ENCODE peak calls at places on chromosomes 6 and 20, in nine cellular contexts. F is Panc1, X is breast epithelium, Z is vagina, P is suprapubic skin, E is GM12878, Y is sigmoid colon, S is transverse colon, Q is HCT116. V is an unnamed sample.

GRCh38 chr6:41655706-41656668 is 17.7 kb downstream of the MDFI start:
- DNase-seq in F (no peak), X (no peak), Z (no peak), P (no peak), E (no peak), Y (peak; percentile 54), S (no peak), Q (no peak), V (no peak)

GRCh38 chr6:128131036-128131435 is 230.2 kb upstream of the THEMIS start:
- DNase-seq in F (no peak), X (no peak), Z (no peak), P (no peak), E (no peak), Y (no peak), S (no peak), Q (no peak), V (no peak)

GRCh38 chr6:130713144-130713543 is 114.1 kb upstream of the SMLR1 start:
- DNase-seq in F (no peak), X (no peak), Z (no peak), P (no peak), E (no peak), Y (no peak), S (no peak), Q (no peak), V (no peak)

GRCh38 chr6:91149246-91149645 is 562.4 kb upstream of the MAP3K7 start:
- DNase-seq in F (no peak), X (no peak), Z (no peak), P (no peak), E (no peak), Y (no peak), S (no peak), Q (no peak), V (no peak)

GRCh38 chr6:100001915-100002388 is 7.9 kb upstream of the MCHR2 start:
- DNase-seq in F (peak; percentile 55), X (no peak), Z (no peak), P (no peak), E (no peak), Y (no peak), S (peak; percentile 18), Q (peak; percentile 29), V (peak; percentile 60)

GRCh38 chr6:2129076-2129695 is 116.2 kb downstream of the GMDS start:
- DNase-seq in F (no peak), X (no peak), Z (no peak), P (no peak), E (peak; percentile 43), Y (no peak), S (no peak), Q (no peak), V (no peak)

GRCh38 chr20:63682384-63683139 is 13.9 kb upstream of the TNFRSF6B start:
- DNase-seq in F (peak; percentile 96), X (peak; percentile 72), Z (no peak), P (peak; percentile 83), E (no peak), Y (peak; percentile 92), S (peak; percentile 53), Q (peak; percentile 97), V (peak; percentile 82)

GRCh38 chr6:55833284-55833683 is 42.1 kb downstream of the BMP5 start:
- DNase-seq in F (no peak), X (no peak), Z (no peak), P (no peak), E (no peak), Y (no peak), S (no peak), Q (no peak), V (no peak)

GRCh38 chr6:167152858-167153257 is 4.9 kb downstream of the GPR31 start:
- DNase-seq in F (no peak), X (no peak), Z (no peak), P (no peak), E (peak; percentile 57), Y (no peak), S (no peak), Q (no peak), V (no peak)

GRCh38 chr20:50346372-50347347 is 156.0 kb downstream of the CEBPB start:
- DNase-seq in F (no peak), X (peak; percentile 93), Z (no peak), P (peak; percentile 92), E (no peak), Y (peak; percentile 97), S (peak; percentile 83), Q (no peak), V (peak; percentile 87)

GRCh38 chr20:57481281-57481711 is 43.6 kb downstream of the CTCFL start:
- DNase-seq in F (no peak), X (no peak), Z (no peak), P (peak; percentile 41), E (no peak), Y (no peak), S (no peak), Q (no peak), V (no peak)
- TF ChIP-seq POLR2AphosphoS5 in F (no peak), X (no peak), Z (no peak), P (no peak), E (peak; percentile 71), Y (no peak), S (no peak), Q (no peak), V (no peak)

GRCh38 chr6:13717787-13718458 is 6.3 kb upstream of the RANBP9 start:
- DNase-seq in F (no peak), X (no peak), Z (no peak), P (no peak), E (no peak), Y (no peak), S (no peak), Q (no peak), V (no peak)

GRCh38 chr6:13716225-13716954 is 4.8 kb upstream of the RANBP9 start:
- DNase-seq in F (no peak), X (no peak), Z (no peak), P (no peak), E (no peak), Y (no peak), S (no peak), Q (no peak), V (no peak)

GRCh38 chr6:13712485-13712990 is 903 bp upstream of the RANBP9 start:
- DNase-seq in F (no peak), X (no peak), Z (no peak), P (no peak), E (no peak), Y (no peak), S (no peak), Q (no peak), V (no peak)

GRCh38 chr6:13716955-13717295 is 5.3 kb upstream of the RANBP9 start:
- DNase-seq in F (no peak), X (no peak), Z (no peak), P (no peak), E (no peak), Y (no peak), S (no peak), Q (no peak), V (peak; percentile 74)

DNA sequence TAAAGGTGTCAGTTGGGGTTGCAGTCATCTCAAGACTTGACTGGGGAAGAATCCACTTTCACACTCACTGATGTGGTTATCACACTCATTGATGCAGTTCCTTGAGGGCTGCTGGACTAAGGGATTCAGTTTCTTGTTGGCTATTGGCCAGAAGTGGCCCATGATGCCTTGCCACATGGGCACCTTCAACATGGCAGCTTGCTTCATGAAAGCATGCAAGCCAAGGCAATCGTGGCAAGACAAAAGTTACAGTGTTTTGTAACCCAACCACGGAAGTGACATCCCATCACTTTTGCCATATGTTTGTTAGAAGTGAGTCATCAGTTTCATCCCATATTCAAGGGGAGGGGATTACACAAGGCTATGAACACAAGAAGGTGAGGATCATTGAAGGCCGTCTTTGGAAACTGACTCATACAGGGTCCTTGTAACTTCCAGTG is 3.8 kb upstream of the RANBP9 start:
- DNase-seq in F (no peak), X (no peak), Z (no peak), P (no peak), E (peak; percentile 37), Y (no peak), S (no peak), Q (no peak), V (no peak)
- H3K4me1 ChIP-seq in F (peaks cover 6% of the 10 kb centered on the region), X (no peaks in the 10 kb centered on the region), Z (peaks cover 12% of the 10 kb centered on the region), P (peaks cover 11% of the 10 kb centered on the region), E (no peaks in the 10 kb centered on the region), Y (peaks cover 7% of the 10 kb centered on the region), S (peaks cover 9% of the 10 kb centered on the region), Q (peaks cover 5% of the 10 kb centered on the region), V (peaks cover 9% of the 10 kb centered on the region)

GRCh38 chr6:142300302-142300701 is 1.5 kb upstream of the ADGRG6 start:
- DNase-seq in F (no peak), X (no peak), Z (no peak), P (no peak), E (no peak), Y (no peak), S (no peak), Q (no peak), V (no peak)

GRCh38 chr6:142301421-142302391 is at the start of gene ADGRG6:
- DNase-seq in F (no peak), X (no peak), Z (no peak), P (peak; percentile 68), E (no peak), Y (peak; percentile 72), S (peak; percentile 55), Q (peak; percentile 57), V (peak; percentile 92)

GRCh38 chr6:142302427-142303190 is 802 bp downstream of the ADGRG6 start:
- DNase-seq in F (no peak), X (peak; percentile 36), Z (no peak), P (peak; percentile 66), E (no peak), Y (no peak), S (no peak), Q (peak; percentile 53), V (no peak)

GRCh38 chr6:142303191-142303564 is 1.4 kb downstream of the ADGRG6 start:
- DNase-seq in F (no peak), X (no peak), Z (no peak), P (no peak), E (no peak), Y (no peak), S (no peak), Q (no peak), V (no peak)

GRCh38 chr6:142300758-142301251 is 1.0 kb upstream of the ADGRG6 start:
- DNase-seq in F (no peak), X (no peak), Z (no peak), P (peak; percentile 68), E (no peak), Y (no peak), S (peak; percentile 25), Q (peak; percentile 55), V (no peak)
- TF ChIP-seq POLR2AphosphoS5 in F (peak; percentile 57), X (no peak), Z (no peak), P (no peak), E (no peak), Y (no peak), S (no peak), Q (no peak), V (no peak)

GRCh38 chr6:10603265-10603664 is 82.1 kb downstream of the GCNT2 start:
- DNase-seq in F (no peak), X (no peak), Z (no peak), P (no peak), E (no peak), Y (no peak), S (no peak), Q (no peak), V (no peak)
- H3K4me1 ChIP-seq in F (peaks cover 13% of the 10 kb centered on the region), X (no peaks in the 10 kb centered on the region), Z (no peaks in the 10 kb centered on the region), P (no peaks in the 10 kb centered on the region), E (no peaks in the 10 kb centered on the region), Y (peaks cover 17% of the 10 kb centered on the region), S (no peaks in the 10 kb centered on the region), Q (no peaks in the 10 kb centered on the region), V (no peaks in the 10 kb centered on the region)

V was measured in upper lobe of left lung.